ENCODE peak calls at places on chromosomes 3 and 15, in seven cellular contexts. P, V, K, Y, W, B and D are unnamed samples.

GRCh38 chr15:49855917-49856637 is 235.2 kb downstream of the DTWD1 start:
- DNase-seq in P (no peak), V (no peak), K (peak), Y (peak), W (no peak), B (no peak), D (no peak)

GRCh38 chr3:112319516-112320276 is 13.3 kb upstream of the CD200 start:
- DNase-seq in P (no peak), V (no peak), K (no peak), Y (no peak), W (no peak), B (no peak), D (no peak)

GRCh38 chr15:68666812-68667450 is 88.1 kb downstream of the CORO2B start:
- DNase-seq in P (no peak), V (no peak), K (no peak), Y (no peak), W (no peak), B (no peak), D (no peak)

GRCh38 chr3:169085827-169086226 is 577.7 kb downstream of the MECOM start:
- DNase-seq in P (no peak), V (no peak), K (peak), Y (peak), W (no peak), B (no peak), D (no peak)

GRCh38 chr3:126349071-126349470 is 8.1 kb downstream of the KLF15 start:
- DNase-seq in P (no peak), V (no peak), K (no peak), Y (no peak), W (no peak), B (no peak), D (no peak)

GRCh38 chr15:74227968-74228722 is 8.0 kb upstream of the CCDC33 start:
- DNase-seq in P (no peak), V (no peak), K (no peak), Y (no peak), W (no peak), B (no peak), D (no peak)

GRCh38 chr3:15924914-15925313 is 127.1 kb upstream of the ANKRD28 start:
- DNase-seq in P (no peak), V (peak), K (no peak), Y (no peak), W (no peak), B (no peak), D (no peak)

GRCh38 chr3:46986782-46987484 is 7.5 kb downstream of the NBEAL2 start:
- DNase-seq in P (no peak), V (no peak), K (no peak), Y (no peak), W (no peak), B (no peak), D (no peak)

GRCh38 chr15:59553879-59554735 is 57.5 kb upstream of the GCNT3 start:
- DNase-seq in P (no peak), V (no peak), K (peak), Y (peak), W (no peak), B (no peak), D (no peak)

GRCh38 chr15:78909791-78910228 is 35.0 kb downstream of the CTSH start:
- DNase-seq in P (no peak), V (no peak), K (peak), Y (peak), W (no peak), B (no peak), D (no peak)

GRCh38 chr3:191688756-191689433 is 227.9 kb downstream of the PYDC2 start:
- DNase-seq in P (no peak), V (no peak), K (no peak), Y (no peak), W (no peak), B (no peak), D (no peak)

GRCh38 chr15:99565281-99566156 is at the start of gene MEF2A:
- DNase-seq in P (no peak), V (peak), K (peak), Y (peak), W (peak), B (peak), D (peak)

GRCh38 chr3:74135808-74136207 is 478.7 kb downstream of the CNTN3 start:
- DNase-seq in P (no peak), V (no peak), K (no peak), Y (no peak), W (no peak), B (no peak), D (no peak)

GRCh38 chr3:65259946-65260345 is 572.1 kb upstream of the ADAMTS9 start:
- DNase-seq in P (no peak), V (no peak), K (no peak), Y (no peak), W (no peak), B (no peak), D (no peak)

GRCh38 chr3:87206070-87206469 is 21.0 kb upstream of the CHMP2B start:
- DNase-seq in P (no peak), V (no peak), K (peak), Y (peak), W (no peak), B (no peak), D (no peak)

GRCh38 chr15:74869726-74870407 is 3.3 kb downstream of the SCAMP2 start:
- DNase-seq in P (no peak), V (no peak), K (peak), Y (no peak), W (no peak), B (no peak), D (peak)

GRCh38 chr15:67132276-67132675 is 66.9 kb downstream of the SMAD3 start:
- DNase-seq in P (no peak), V (no peak), K (no peak), Y (no peak), W (no peak), B (no peak), D (no peak)

GRCh38 chr3:13123266-13123665 is 50.0 kb upstream of the IQSEC1 start:
- DNase-seq in P (no peak), V (no peak), K (no peak), Y (no peak), W (no peak), B (no peak), D (no peak)

GRCh38 chr15:75397494-75397893 is 29.1 kb upstream of the MAN2C1 start:
- DNase-seq in P (no peak), V (no peak), K (peak), Y (peak), W (no peak), B (no peak), D (no peak)

GRCh38 chr3:45980819-45981218 is 14.8 kb downstream of the FYCO1 start:
- DNase-seq in P (no peak), V (no peak), K (no peak), Y (no peak), W (no peak), B (no peak), D (no peak)

GRCh38 chr15:51051776-51052175 is 42.9 kb downstream of the TNFAIP8L3 start:
- DNase-seq in P (no peak), V (peak), K (peak), Y (no peak), W (no peak), B (no peak), D (no peak)

GRCh38 chr3:105811518-105812193 is 57.2 kb downstream of the CBLB start:
- DNase-seq in P (no peak), V (no peak), K (no peak), Y (no peak), W (no peak), B (no peak), D (no peak)

GRCh38 chr15:101307048-101307896 is 12.2 kb upstream of the SNRPA1 start:
- DNase-seq in P (no peak), V (no peak), K (no peak), Y (no peak), W (no peak), B (no peak), D (no peak)

GRCh38 chr15:27538325-27538724 is 560.8 kb downstream of the OCA2 start:
- DNase-seq in P (no peak), V (peak), K (no peak), Y (no peak), W (no peak), B (no peak), D (no peak)

GRCh38 chr3:69174871-69175737 is 52.7 kb upstream of the LMOD3 start:
- DNase-seq in P (no peak), V (no peak), K (no peak), Y (no peak), W (no peak), B (no peak), D (no peak)

GRCh38 chr3:72889310-72890165 is 1.7 kb downstream of the GXYLT2 start:
- DNase-seq in P (no peak), V (no peak), K (no peak), Y (no peak), W (no peak), B (no peak), D (peak)

GRCh38 chr3:172311217-172311616 is 137.0 kb downstream of the GHSR start:
- DNase-seq in P (no peak), V (no peak), K (no peak), Y (no peak), W (no peak), B (no peak), D (no peak)

GRCh38 chr3:83877909-83878308 is 1080.9 kb upstream of the CADM2 start:
- DNase-seq in P (no peak), V (no peak), K (no peak), Y (no peak), W (no peak), B (no peak), D (no peak)

GRCh38 chr3:35671483-35671882 is 32.2 kb downstream of the ARPP21 start:
- DNase-seq in P (no peak), V (no peak), K (no peak), Y (no peak), W (no peak), B (no peak), D (no peak)